ENCODE peak calls at places on chromosomes 12 and 14, in seven cellular contexts. L, W, X, I, Z, V and S are unnamed samples.
A peak's percentile ranks its signal among the peaks of the same experiment; 100 is the strongest.

GRCh38 chr14:101960225-101960624 is 4.1 kb upstream of the DYNC1H1 start:
- DNase-seq in Z (no peak), W (peak; percentile 47), X (peak; percentile 63), L (no peak), V (peak; percentile 50), I (no peak), S (peak; percentile 59)

GRCh38 chr12:57518920-57519757 is 1.2 kb downstream of the DDIT3 start:
- DNase-seq in W (peak; percentile 43), Z (no peak), X (peak; percentile 85), V (peak; percentile 42), L (peak; percentile 24), I (no peak), S (no peak)

GRCh38 chr14:89618821-89619551 is 202.0 kb upstream of the FOXN3 start:
- DNase-seq in I (peak; percentile 53), V (peak; percentile 79), W (peak; percentile 71), Z (peak; percentile 71), X (peak; percentile 86), L (peak; percentile 67), S (peak; percentile 73)

GRCh38 chr14:94123868-94124267 is 5.5 kb downstream of the IFI27L2 start:
- DNase-seq in W (no peak), I (no peak), X (no peak), Z (no peak), L (no peak), V (no peak), S (peak; percentile 8)

GRCh38 chr14:61322011-61322798 is 826 bp downstream of the PRKCH start:
- DNase-seq in W (no peak), X (no peak), L (no peak), I (no peak), V (peak; percentile 75), Z (no peak), S (peak; percentile 38)

GRCh38 chr14:52926994-52927393 is 23.9 kb downstream of the FERMT2 start:
- DNase-seq in V (no peak), I (no peak), X (no peak), Z (no peak), L (peak; percentile 72), W (peak; percentile 52), S (no peak)

GRCh38 chr12:96136129-96136528 is 58.0 kb upstream of the ELK3 start:
- DNase-seq in I (no peak), W (peak; percentile 42), L (peak; percentile 61), Z (no peak), V (no peak), X (peak; percentile 74), S (no peak)

GRCh38 chr12:597926-598568 is 65.2 kb downstream of the NINJ2 start:
- DNase-seq in L (no peak), W (no peak), I (no peak), X (no peak), Z (no peak), V (no peak), S (no peak)

GRCh38 chr14:69963966-69964365 is 84.8 kb downstream of the SMOC1 start:
- DNase-seq in Z (no peak), X (no peak), V (no peak), L (no peak), W (no peak), I (no peak), S (no peak)

GRCh38 chr12:98123186-98123585 is 392.2 kb upstream of the TMPO start:
- DNase-seq in I (no peak), W (no peak), V (no peak), X (no peak), Z (no peak), L (no peak), S (no peak)

GRCh38 chr12:68106160-68106559 is 53.4 kb downstream of the IFNG start:
- DNase-seq in X (no peak), W (peak; percentile 26), Z (no peak), V (no peak), I (no peak), L (no peak), S (no peak)

GRCh38 chr14:104932676-104933631 is 8.3 kb downstream of the PLD4 start:
- DNase-seq in X (peak; percentile 77), L (peak; percentile 70), Z (peak; percentile 86), I (peak; percentile 38), V (peak; percentile 86), W (peak; percentile 67), S (peak; percentile 75)

GRCh38 chr12:87196329-87196728 is 832.9 kb downstream of the C12orf50 start:
- DNase-seq in I (no peak), Z (no peak), V (no peak), X (no peak), W (no peak), L (peak; percentile 5), S (no peak)

GRCh38 chr14:64598404-64598803 is 48.6 kb downstream of the PPP1R36 start:
- DNase-seq in Z (no peak), W (no peak), I (no peak), X (no peak), V (no peak), L (no peak), S (no peak)

GRCh38 chr12:106171117-106171750 is 32.5 kb upstream of the NUAK1 start:
- DNase-seq in L (peak; percentile 8), V (no peak), I (no peak), W (peak; percentile 54), X (no peak), Z (no peak), S (no peak)

GRCh38 chr12:92745874-92746553 is 43.2 kb downstream of the PLEKHG7 start:
- DNase-seq in L (peak; percentile 97), V (no peak), I (no peak), X (peak; percentile 33), W (peak; percentile 92), Z (no peak), S (no peak)

GRCh38 chr14:64604854-64605253 is 55.1 kb downstream of the PPP1R36 start:
- DNase-seq in V (no peak), Z (no peak), X (no peak), L (no peak), W (no peak), I (no peak), S (no peak)

GRCh38 chr14:94863366-94863765 is 93.5 kb upstream of the GSC start:
- DNase-seq in X (no peak), L (no peak), I (no peak), W (no peak), V (no peak), Z (no peak), S (no peak)

GRCh38 chr14:75186953-75187352 is 10.5 kb upstream of the TMED10 start:
- DNase-seq in X (no peak), I (no peak), W (no peak), V (no peak), Z (no peak), L (no peak), S (no peak)

GRCh38 chr12:6770094-6770493 is 2.2 kb upstream of the LAG3 start:
- DNase-seq in L (no peak), X (no peak), I (no peak), Z (no peak), V (no peak), W (no peak), S (no peak)

DNA sequence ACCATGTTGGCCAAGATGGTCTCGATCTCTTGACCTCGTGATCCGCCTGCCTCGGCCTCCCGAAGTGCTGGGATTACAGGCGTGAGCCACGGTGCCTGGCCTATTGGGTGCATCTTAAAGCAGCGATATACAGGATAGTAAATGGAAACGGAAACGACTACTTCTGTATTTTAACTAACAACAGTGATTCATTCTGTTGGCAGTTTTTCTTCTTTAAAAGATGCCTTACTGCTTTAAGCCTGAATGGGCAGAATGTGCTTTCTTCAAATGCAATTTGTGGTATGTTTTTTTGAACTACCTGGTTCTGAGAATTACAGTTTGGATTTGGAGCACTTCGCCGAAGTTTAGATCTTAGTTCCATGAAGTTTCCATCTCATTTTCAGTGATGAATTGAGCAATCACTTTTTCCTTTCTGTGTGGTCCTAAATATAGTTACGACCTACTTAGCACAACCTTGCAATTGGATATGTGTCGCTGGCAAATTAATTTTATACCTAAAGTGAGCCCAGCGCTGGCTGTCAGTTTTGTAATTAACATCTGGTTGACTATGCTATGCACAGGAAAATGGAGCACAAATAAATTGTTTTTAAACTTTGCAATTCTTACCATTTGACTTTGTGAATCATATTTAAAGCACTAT is 53.6 kb upstream of the EIF5 start:
- DNase-seq in W (no peak), V (peak; percentile 69), Z (no peak), L (no peak), X (no peak), I (no peak), S (no peak)
- H2AK5ac ChIP-seq in W (no peak overlapping the region), V (no peak overlapping the region), Z (no peak overlapping the region), L (no peak overlapping the region), X (no peak overlapping the region), I (no peak overlapping the region), S (no peak overlapping the region)

DNA sequence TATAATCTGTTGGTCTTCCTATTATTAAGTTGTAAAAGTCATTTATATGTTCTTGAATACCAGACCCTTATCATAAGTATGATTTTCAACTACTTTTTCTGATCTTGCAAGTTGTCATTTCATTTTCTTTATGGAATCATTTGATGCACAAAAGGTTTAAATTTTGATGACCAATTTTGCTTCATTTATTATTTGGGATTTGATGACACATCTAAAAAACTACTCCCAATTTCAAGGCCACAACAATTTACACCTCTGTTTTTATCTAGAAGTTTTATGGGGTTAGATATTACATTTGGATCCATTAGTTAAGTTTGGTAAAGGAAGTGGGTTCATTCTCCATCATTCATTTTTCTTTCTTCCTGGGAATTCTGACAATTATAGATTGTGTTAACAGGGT is 259.2 kb downstream of the LRFN5 start:
- DNase-seq in L (no peak), W (no peak), V (no peak), I (no peak), X (no peak), Z (no peak), S (no peak)
- H2BK120ac ChIP-seq in L (no peak overlapping the region), W (no peak overlapping the region), V (no peak overlapping the region), I (no peak overlapping the region), X (no peak overlapping the region), Z (no peak overlapping the region), S (no peak overlapping the region)

GRCh38 chr12:31647106-31647505 is 12.4 kb upstream of the ETFBKMT start:
- DNase-seq in I (no peak), X (no peak), V (peak; percentile 93), Z (no peak), L (peak; percentile 22), W (peak; percentile 61), S (no peak)

GRCh38 chr12:31655208-31655607 is 4.3 kb upstream of the ETFBKMT start:
- DNase-seq in X (no peak), I (no peak), L (no peak), Z (no peak), V (no peak), W (no peak), S (no peak)

GRCh38 chr12:31651893-31652521 is 7.5 kb upstream of the ETFBKMT start:
- DNase-seq in Z (no peak), X (no peak), L (no peak), V (peak; percentile 31), W (no peak), I (no peak), S (no peak)

GRCh38 chr12:31655792-31656191 is 3.7 kb upstream of the ETFBKMT start:
- DNase-seq in X (no peak), I (no peak), L (no peak), V (no peak), W (no peak), Z (no peak), S (no peak)

GRCh38 chr12:31650927-31651326 is 8.6 kb upstream of the ETFBKMT start:
- DNase-seq in Z (no peak), V (peak; percentile 99), L (no peak), W (peak; percentile 60), I (no peak), X (peak; percentile 37), S (no peak)
- H3K18ac ChIP-seq in Z (no peak overlapping the region), V (no peak overlapping the region), L (no peak overlapping the region), W (no peak overlapping the region), I (no peak overlapping the region), X (no peak overlapping the region), S (no peak overlapping the region)

DNA sequence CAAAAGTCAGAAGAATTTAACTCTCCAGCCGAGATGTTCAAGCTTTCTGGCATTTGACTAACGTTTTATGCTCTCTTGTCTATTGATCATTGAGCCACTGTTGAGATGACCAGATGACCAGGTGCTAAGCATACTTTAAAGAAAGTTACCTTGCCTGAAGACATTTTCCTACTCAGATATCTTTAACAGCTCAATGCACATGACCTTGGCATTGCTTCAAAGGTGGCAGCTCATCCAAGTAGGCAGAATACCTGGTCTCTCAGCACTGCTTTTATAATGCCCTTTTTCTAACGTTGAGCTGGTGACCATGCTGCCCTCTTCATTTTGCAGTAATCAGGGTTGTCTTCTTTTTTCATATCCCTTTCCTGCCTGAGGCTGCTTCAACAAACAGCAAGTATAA is 358.1 kb downstream of the RAD51B start:
- DNase-seq in L (no peak), V (no peak), Z (no peak), I (no peak), X (no peak), W (no peak), S (no peak)
- H2AK5ac ChIP-seq in L (no peak overlapping the region), V (no peak overlapping the region), Z (no peak overlapping the region), I (no peak overlapping the region), X (no peak overlapping the region), W (no peak overlapping the region), S (no peak overlapping the region)